ENCODE peak calls at places on chromosomes 13 and 19, in ten cellular contexts. B is midbrain, L is A172, P is fibroblast of mammary gland, N is EH, C is neuronal stem cell, Y is astrocyte of the cerebellum, R is cardiac fibroblast, J is T-helper 2 cell, D is GM12865. W is an unnamed sample.

GRCh38 chr13:49240017-49240416 is 7.7 kb upstream of the CDADC1 start:
- DNase-seq in B (no peak), L (peak), P (peak), N (peak), C (no peak), Y (peak), R (peak), J (no peak), D (peak), W (peak)

GRCh38 chr13:34207872-34208271 is 389.9 kb downstream of the RFC3 start:
- DNase-seq in B (no peak), L (no peak), P (peak), N (peak), C (no peak), Y (no peak), R (peak), J (no peak), D (no peak), W (peak)

GRCh38 chr13:110392510-110393233 is 85.6 kb downstream of the COL4A2 start:
- DNase-seq in B (no peak), L (peak), P (peak), N (peak), C (no peak), Y (no peak), R (peak), J (no peak), D (no peak), W (no peak)

GRCh38 chr13:20118268-20119140 is 42.3 kb downstream of the GJA3 start:
- DNase-seq in B (peak), L (no peak), P (peak), N (peak), C (no peak), Y (no peak), R (peak), J (no peak), D (peak), W (peak)

GRCh38 chr19:46270521-46271256 is 26.2 kb upstream of the HIF3A start:
- DNase-seq in B (no peak), L (no peak), P (no peak), N (no peak), C (no peak), Y (no peak), R (no peak), J (no peak), D (peak), W (no peak)

GRCh38 chr13:108924154-108924940 is 294.9 kb downstream of the MYO16 start:
- DNase-seq in B (no peak), L (peak), P (peak), N (peak), C (no peak), Y (no peak), R (no peak), J (no peak), D (no peak), W (no peak)

GRCh38 chr19:21585491-21585890 is 80.1 kb downstream of the ZNF429 start:
- DNase-seq in B (no peak), L (no peak), P (no peak), N (no peak), C (no peak), Y (no peak), R (no peak), J (no peak), D (no peak), W (no peak)

GRCh38 chr13:102405499-102406079 is 3.7 kb upstream of the FGF14 start:
- DNase-seq in B (no peak), L (peak), P (peak), N (peak), C (peak), Y (peak), R (no peak), J (no peak), D (no peak), W (no peak)

GRCh38 chr19:36032251-36033104 is at the start of gene CLIP3:
- DNase-seq in B (peak), L (peak), P (peak), N (peak), C (peak), Y (peak), R (peak), J (no peak), D (peak), W (peak)

GRCh38 chr13:45219938-45220375 is 19.1 kb upstream of the KCTD4 start:
- DNase-seq in B (no peak), L (peak), P (peak), N (peak), C (no peak), Y (no peak), R (peak), J (no peak), D (no peak), W (peak)

GRCh38 chr13:43469791-43470190 is 317.0 kb downstream of the ENOX1 start:
- DNase-seq in B (no peak), L (no peak), P (no peak), N (no peak), C (no peak), Y (no peak), R (no peak), J (no peak), D (no peak), W (peak)

GRCh38 chr19:3968556-3969434 is 2.1 kb downstream of the DAPK3 start:
- DNase-seq in B (peak), L (peak), P (peak), N (peak), C (peak), Y (peak), R (peak), J (no peak), D (no peak), W (peak)

GRCh38 chr19:40613669-40614594 is 12.8 kb downstream of the LTBP4 start:
- DNase-seq in B (peak), L (no peak), P (peak), N (peak), C (no peak), Y (no peak), R (peak), J (peak), D (peak), W (peak)

GRCh38 chr19:7373862-7374261 is 25.1 kb downstream of the ARHGEF18 start:
- DNase-seq in B (no peak), L (peak), P (peak), N (peak), C (no peak), Y (no peak), R (no peak), J (no peak), D (no peak), W (no peak)

GRCh38 chr13:31116224-31116623 is 45.5 kb downstream of the HSPH1 start:
- DNase-seq in B (no peak), L (no peak), P (no peak), N (no peak), C (no peak), Y (no peak), R (no peak), J (no peak), D (no peak), W (no peak)